ENCODE peak calls at places on chromosomes 6 and 20, in four cellular contexts. Q is K562, U is GM12892, X is HepG2. N is an unnamed sample.

GRCh38 chr6:11921017-11921438 is 91.1 kb upstream of the HIVEP1 start:
- DNase-seq in X (no peak), U (no peak), Q (peak), N (no peak)

GRCh38 chr6:161536141-161536735 is 262.4 kb upstream of the AGPAT4 start:
- DNase-seq in X (no peak), Q (no peak), U (no peak), N (no peak)

GRCh38 chr6:108655840-108656650 is 95.3 kb downstream of the FOXO3 start:
- DNase-seq in X (peak), Q (no peak), U (no peak), N (no peak)

GRCh38 chr20:25197173-25197869 is 1.8 kb downstream of the ENTPD6 start:
- DNase-seq in X (no peak), Q (no peak), U (no peak), N (no peak)

GRCh38 chr6:106692112-106692822 is 62.9 kb downstream of the QRSL1 start:
- DNase-seq in X (no peak), Q (no peak), U (no peak), N (no peak)

GRCh38 chr20:56222201-56222600 is 26.3 kb upstream of the MC3R start:
- DNase-seq in Q (no peak), X (no peak), U (no peak), N (no peak)

GRCh38 chr6:31558631-31559500 is 11.5 kb downstream of the NFKBIL1 start:
- DNase-seq in Q (peak), X (no peak), U (peak), N (peak)

GRCh38 chr20:32670773-32671455 is 2.8 kb downstream of the C20orf203 start:
- DNase-seq in Q (no peak), U (no peak), X (no peak), N (no peak)

GRCh38 chr6:131765081-131765852 is 42.6 kb upstream of the ENPP1 start:
- DNase-seq in X (peak), Q (no peak), U (no peak), N (no peak)

GRCh38 chr6:158815915-158816314 is 3.3 kb downstream of the EZR start:
- DNase-seq in Q (no peak), X (no peak), U (no peak), N (no peak)

GRCh38 chr6:53795702-53796450 is 1.1 kb downstream of the LRRC1 start:
- DNase-seq in X (peak), Q (no peak), U (no peak), N (no peak)

GRCh38 chr6:36328600-36328999 is 8.1 kb downstream of the BNIP5 start:
- DNase-seq in X (no peak), U (no peak), Q (no peak), N (no peak)

GRCh38 chr6:160259143-160259425 is 463 bp upstream of the SLC22A2 start:
- DNase-seq in U (no peak), Q (no peak), X (no peak), N (no peak)

GRCh38 chr20:51385941-51386530 is 156.5 kb downstream of the NFATC2 start:
- DNase-seq in X (peak), Q (peak), U (no peak), N (no peak)

GRCh38 chr20:7806831-7807230 is 133.4 kb downstream of the HAO1 start:
- DNase-seq in X (no peak), Q (no peak), U (no peak), N (no peak)
- TF ChIP-seq TAF1 in X (no peak), Q (no peak), U (no peak), N (no peak)

GRCh38 chr6:56106231-56106630 is 141.1 kb downstream of the COL21A1 start:
- DNase-seq in Q (no peak), U (no peak), X (no peak), N (no peak)

GRCh38 chr6:56104591-56104990 is 142.8 kb downstream of the COL21A1 start:
- DNase-seq in U (no peak), X (no peak), Q (no peak), N (no peak)

GRCh38 chr6:56109149-56109548 is 138.2 kb downstream of the COL21A1 start:
- DNase-seq in X (no peak), U (no peak), Q (no peak), N (no peak)
- TF ChIP-seq POLR2AphosphoS5 in X (no peak), U (no peak), Q (no peak), N (no peak)

DNA sequence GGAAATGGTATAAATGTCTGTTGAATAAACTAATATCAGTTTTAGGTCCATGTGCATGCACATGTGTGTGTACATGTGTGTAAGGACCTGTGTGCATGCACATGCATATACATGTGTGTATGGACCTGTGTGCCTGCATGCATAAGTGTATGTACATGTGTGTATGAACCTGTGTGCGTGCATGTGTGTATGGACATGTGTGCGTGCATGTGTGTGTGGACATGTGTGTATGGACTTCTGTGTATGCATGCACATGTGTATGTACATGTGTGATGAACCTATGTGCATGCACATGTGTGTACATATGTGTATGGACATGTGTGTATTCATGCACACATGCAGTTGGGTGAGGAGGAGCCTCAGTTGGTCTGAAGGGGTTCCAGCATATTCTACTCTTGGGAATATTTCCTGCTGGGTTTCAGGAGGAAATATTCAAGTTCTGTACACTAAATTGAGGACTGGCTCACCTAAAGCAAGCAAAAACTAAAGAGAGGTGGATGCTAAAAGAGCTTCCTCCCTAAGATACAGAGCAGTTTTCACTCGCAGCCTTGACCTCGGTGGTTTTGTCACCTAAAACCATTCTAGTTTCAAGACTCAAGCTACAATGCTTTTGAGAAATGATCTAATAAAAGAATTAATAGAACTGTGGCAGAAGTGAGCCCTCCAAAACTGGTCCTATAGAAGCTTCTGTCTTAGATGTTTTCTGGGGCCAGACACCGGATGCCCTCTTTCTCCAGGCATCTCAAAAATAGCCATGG is 742.8 kb downstream of the MAFB start:
- DNase-seq in U (no peak), Q (no peak), X (no peak), N (no peak)
- TF ChIP-seq TAF1 in U (no peak), Q (no peak), X (no peak), N (no peak)

GRCh38 chr20:23655551-23656211 is 17.9 kb upstream of the CST3 start:
- DNase-seq in Q (no peak), X (no peak), U (no peak), N (no peak)
- TF ChIP-seq POLR2AphosphoS5 in Q (no peak), X (no peak), U (no peak), N (no peak)

GRCh38 chr20:47925603-47926002 is 140.3 kb upstream of the SULF2 start:
- DNase-seq in Q (no peak), U (no peak), X (no peak), N (no peak)

GRCh38 chr20:47926731-47927130 is 141.4 kb upstream of the SULF2 start:
- DNase-seq in Q (peak), U (no peak), X (no peak), N (no peak)

GRCh38 chr20:47921306-47922279 is 136.3 kb upstream of the SULF2 start:
- DNase-seq in U (no peak), Q (no peak), X (no peak), N (no peak)

GRCh38 chr20:47917549-47918070 is 132.3 kb upstream of the SULF2 start:
- DNase-seq in Q (no peak), U (no peak), X (no peak), N (no peak)

DNA sequence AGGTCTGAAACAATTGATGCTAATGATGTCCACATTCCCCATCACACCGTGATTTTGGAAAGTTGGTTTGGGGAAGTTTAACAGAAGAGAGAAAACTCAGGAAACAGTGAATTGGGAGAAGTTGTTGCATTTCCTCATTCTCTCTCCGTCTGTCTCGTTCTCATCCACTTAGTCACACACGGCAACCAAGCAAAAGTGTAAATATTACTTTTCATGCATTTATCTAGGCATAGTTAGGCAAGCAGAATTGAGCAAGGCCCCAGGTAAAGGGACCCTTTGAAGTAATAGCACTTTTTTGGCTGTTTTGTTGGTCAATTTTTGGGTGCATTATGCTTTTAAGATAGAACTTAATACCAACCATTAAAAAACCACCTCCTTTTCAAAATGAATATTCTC is 137.0 kb upstream of the SULF2 start:
- DNase-seq in U (no peak), Q (no peak), X (peak), N (no peak)
- TF ChIP-seq TAF1 in U (no peak), Q (no peak), X (no peak), N (no peak)

GRCh38 chr20:19222520-19223040 is 10.1 kb downstream of the SLC24A3 start:
- DNase-seq in U (no peak), X (no peak), Q (no peak), N (no peak)
- TF ChIP-seq POLR2AphosphoS5 in U (no peak), X (no peak), Q (no peak), N (no peak)

N was measured in GM12891.